ENCODE peak calls at places on chromosomes 12 and 14, in ten cellular contexts. One of them, this sample, is unnamed.

GRCh38 chr12:26721800-26722199 is 111.2 kb downstream of the ITPR2 start:
- DNase-seq in uterus: no peak
- DNase-seq in fibroblast of lung: peak
- DNase-seq in PC-3: peak
- DNase-seq in lower leg skin: no peak
- DNase-seq in RWPE1: peak
- DNase-seq in mammary epithelial cell: peak
- DNase-seq in transverse colon: no peak
- DNase-seq in endodermal cell: no peak
- DNase-seq in CD4-positive, alpha-beta T cell: no peak
- DNase-seq in this sample: no peak

GRCh38 chr14:105322791-105323556 is 8.4 kb downstream of the PACS2 start:
- DNase-seq in uterus: no peak
- DNase-seq in fibroblast of lung: no peak
- DNase-seq in PC-3: no peak
- DNase-seq in lower leg skin: no peak
- DNase-seq in RWPE1: no peak
- DNase-seq in mammary epithelial cell: no peak
- DNase-seq in transverse colon: no peak
- DNase-seq in endodermal cell: peak
- DNase-seq in CD4-positive, alpha-beta T cell: no peak
- DNase-seq in this sample: no peak

GRCh38 chr12:52050771-52051541 is at the start of gene NR4A1:
- DNase-seq in uterus: peak
- DNase-seq in fibroblast of lung: peak
- DNase-seq in PC-3: peak
- DNase-seq in lower leg skin: peak
- DNase-seq in RWPE1: peak
- DNase-seq in mammary epithelial cell: peak
- DNase-seq in transverse colon: peak
- DNase-seq in endodermal cell: peak
- DNase-seq in CD4-positive, alpha-beta T cell: peak
- DNase-seq in this sample: peak

GRCh38 chr14:83467811-83468210 is 1934.2 kb upstream of the SEL1L start:
- DNase-seq in uterus: no peak
- DNase-seq in fibroblast of lung: no peak
- DNase-seq in PC-3: no peak
- DNase-seq in lower leg skin: no peak
- DNase-seq in RWPE1: no peak
- DNase-seq in mammary epithelial cell: no peak
- DNase-seq in transverse colon: no peak
- DNase-seq in endodermal cell: no peak
- DNase-seq in CD4-positive, alpha-beta T cell: no peak
- DNase-seq in this sample: no peak

GRCh38 chr12:81815611-81816010 is 56.5 kb upstream of the PPFIA2 start:
- DNase-seq in uterus: no peak
- DNase-seq in fibroblast of lung: no peak
- DNase-seq in PC-3: no peak
- DNase-seq in lower leg skin: no peak
- DNase-seq in RWPE1: no peak
- DNase-seq in mammary epithelial cell: no peak
- DNase-seq in transverse colon: no peak
- DNase-seq in endodermal cell: no peak
- DNase-seq in CD4-positive, alpha-beta T cell: no peak
- DNase-seq in this sample: no peak

GRCh38 chr12:64352181-64352580 is 38.4 kb downstream of the C12orf56 start:
- DNase-seq in uterus: no peak
- DNase-seq in fibroblast of lung: no peak
- DNase-seq in PC-3: no peak
- DNase-seq in lower leg skin: no peak
- DNase-seq in RWPE1: no peak
- DNase-seq in mammary epithelial cell: no peak
- DNase-seq in transverse colon: no peak
- DNase-seq in endodermal cell: peak
- DNase-seq in CD4-positive, alpha-beta T cell: no peak
- DNase-seq in this sample: no peak

GRCh38 chr12:89873745-89874144 is 165.1 kb upstream of the ATP2B1 start:
- DNase-seq in uterus: no peak
- DNase-seq in fibroblast of lung: peak
- DNase-seq in PC-3: no peak
- DNase-seq in lower leg skin: no peak
- DNase-seq in RWPE1: no peak
- DNase-seq in mammary epithelial cell: no peak
- DNase-seq in transverse colon: no peak
- DNase-seq in endodermal cell: no peak
- DNase-seq in CD4-positive, alpha-beta T cell: no peak
- DNase-seq in this sample: no peak

GRCh38 chr14:29321646-29322045 is 555.1 kb downstream of the FOXG1 start:
- DNase-seq in uterus: no peak
- DNase-seq in fibroblast of lung: peak
- DNase-seq in PC-3: no peak
- DNase-seq in lower leg skin: no peak
- DNase-seq in RWPE1: no peak
- DNase-seq in mammary epithelial cell: no peak
- DNase-seq in transverse colon: no peak
- DNase-seq in endodermal cell: no peak
- DNase-seq in CD4-positive, alpha-beta T cell: no peak
- DNase-seq in this sample: no peak

GRCh38 chr14:95424533-95424932 is 91.9 kb downstream of the SYNE3 start:
- DNase-seq in uterus: peak
- DNase-seq in fibroblast of lung: peak
- DNase-seq in PC-3: no peak
- DNase-seq in lower leg skin: no peak
- DNase-seq in RWPE1: no peak
- DNase-seq in mammary epithelial cell: no peak
- DNase-seq in transverse colon: no peak
- DNase-seq in endodermal cell: no peak
- DNase-seq in CD4-positive, alpha-beta T cell: no peak
- DNase-seq in this sample: no peak

GRCh38 chr14:104694991-104695659 is 5.7 kb downstream of the INF2 start:
- DNase-seq in uterus: no peak
- DNase-seq in fibroblast of lung: no peak
- DNase-seq in PC-3: peak
- DNase-seq in lower leg skin: no peak
- DNase-seq in RWPE1: peak
- DNase-seq in mammary epithelial cell: peak
- DNase-seq in transverse colon: peak
- DNase-seq in endodermal cell: no peak
- DNase-seq in CD4-positive, alpha-beta T cell: peak
- DNase-seq in this sample: peak

GRCh38 chr14:58898655-58899316 is 261.0 kb downstream of the DACT1 start:
- DNase-seq in uterus: no peak
- DNase-seq in fibroblast of lung: peak
- DNase-seq in PC-3: peak
- DNase-seq in lower leg skin: no peak
- DNase-seq in RWPE1: peak
- DNase-seq in mammary epithelial cell: peak
- DNase-seq in transverse colon: no peak
- DNase-seq in endodermal cell: no peak
- DNase-seq in CD4-positive, alpha-beta T cell: no peak
- DNase-seq in this sample: no peak

GRCh38 chr14:93073366-93073722 is 42.4 kb downstream of the ITPK1 start:
- DNase-seq in uterus: no peak
- DNase-seq in fibroblast of lung: no peak
- DNase-seq in PC-3: no peak
- DNase-seq in lower leg skin: no peak
- DNase-seq in RWPE1: no peak
- DNase-seq in mammary epithelial cell: no peak
- DNase-seq in transverse colon: peak
- DNase-seq in endodermal cell: no peak
- DNase-seq in CD4-positive, alpha-beta T cell: no peak
- DNase-seq in this sample: no peak

GRCh38 chr12:50187084-50187900 is 20.1 kb upstream of the CERS5 start:
- DNase-seq in uterus: no peak
- DNase-seq in fibroblast of lung: peak
- DNase-seq in PC-3: no peak
- DNase-seq in lower leg skin: no peak
- DNase-seq in RWPE1: no peak
- DNase-seq in mammary epithelial cell: peak
- DNase-seq in transverse colon: no peak
- DNase-seq in endodermal cell: no peak
- DNase-seq in CD4-positive, alpha-beta T cell: no peak
- DNase-seq in this sample: no peak

GRCh38 chr12:34406228-34406995 is 384.1 kb downstream of the ALG10 start:
- DNase-seq in uterus: peak
- DNase-seq in fibroblast of lung: no peak
- DNase-seq in PC-3: no peak
- DNase-seq in lower leg skin: no peak
- DNase-seq in RWPE1: no peak
- DNase-seq in mammary epithelial cell: no peak
- DNase-seq in transverse colon: peak
- DNase-seq in endodermal cell: peak
- DNase-seq in CD4-positive, alpha-beta T cell: no peak
- DNase-seq in this sample: peak

GRCh38 chr12:127306604-127307215 is 960.3 kb upstream of the TMEM132C start:
- DNase-seq in uterus: no peak
- DNase-seq in fibroblast of lung: no peak
- DNase-seq in PC-3: peak
- DNase-seq in lower leg skin: no peak
- DNase-seq in RWPE1: no peak
- DNase-seq in mammary epithelial cell: peak
- DNase-seq in transverse colon: no peak
- DNase-seq in endodermal cell: no peak
- DNase-seq in CD4-positive, alpha-beta T cell: no peak
- DNase-seq in this sample: no peak

DNA sequence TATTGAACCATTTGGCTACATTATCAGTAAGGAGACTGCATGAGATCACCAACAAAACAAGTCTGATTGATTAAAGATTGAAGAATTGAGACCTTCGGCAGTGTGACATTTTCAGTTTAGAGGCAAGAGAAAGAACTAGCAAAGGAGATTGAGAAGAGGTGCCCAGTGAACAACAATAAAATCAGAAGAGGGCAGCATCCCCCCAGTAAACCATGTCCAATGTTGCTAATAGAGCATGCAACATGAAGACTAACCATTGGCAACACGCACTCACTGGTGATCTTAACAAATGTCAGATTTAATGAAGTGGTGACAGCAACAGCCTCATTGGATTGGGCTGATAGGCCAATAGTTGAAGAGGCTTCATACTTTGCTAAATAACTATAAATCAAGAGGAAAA is 20.7 kb upstream of the TAS2R14 start:
- DNase-seq in uterus: no peak
- DNase-seq in fibroblast of lung: peak
- DNase-seq in PC-3: no peak
- DNase-seq in lower leg skin: no peak
- DNase-seq in RWPE1: no peak
- DNase-seq in mammary epithelial cell: no peak
- DNase-seq in transverse colon: no peak
- DNase-seq in endodermal cell: no peak
- DNase-seq in CD4-positive, alpha-beta T cell: no peak
- DNase-seq in this sample: no peak
- TF ChIP-seq CTCF in uterus: no peak
- TF ChIP-seq CTCF in fibroblast of lung: no peak
- TF ChIP-seq CTCF in PC-3: no peak
- TF ChIP-seq CTCF in lower leg skin: no peak
- TF ChIP-seq CTCF in RWPE1: no peak
- TF ChIP-seq CTCF in mammary epithelial cell: no peak
- TF ChIP-seq CTCF in transverse colon: no peak
- TF ChIP-seq CTCF in endodermal cell: no peak
- TF ChIP-seq CTCF in CD4-positive, alpha-beta T cell: no peak
- TF ChIP-seq CTCF in this sample: no peak

DNA sequence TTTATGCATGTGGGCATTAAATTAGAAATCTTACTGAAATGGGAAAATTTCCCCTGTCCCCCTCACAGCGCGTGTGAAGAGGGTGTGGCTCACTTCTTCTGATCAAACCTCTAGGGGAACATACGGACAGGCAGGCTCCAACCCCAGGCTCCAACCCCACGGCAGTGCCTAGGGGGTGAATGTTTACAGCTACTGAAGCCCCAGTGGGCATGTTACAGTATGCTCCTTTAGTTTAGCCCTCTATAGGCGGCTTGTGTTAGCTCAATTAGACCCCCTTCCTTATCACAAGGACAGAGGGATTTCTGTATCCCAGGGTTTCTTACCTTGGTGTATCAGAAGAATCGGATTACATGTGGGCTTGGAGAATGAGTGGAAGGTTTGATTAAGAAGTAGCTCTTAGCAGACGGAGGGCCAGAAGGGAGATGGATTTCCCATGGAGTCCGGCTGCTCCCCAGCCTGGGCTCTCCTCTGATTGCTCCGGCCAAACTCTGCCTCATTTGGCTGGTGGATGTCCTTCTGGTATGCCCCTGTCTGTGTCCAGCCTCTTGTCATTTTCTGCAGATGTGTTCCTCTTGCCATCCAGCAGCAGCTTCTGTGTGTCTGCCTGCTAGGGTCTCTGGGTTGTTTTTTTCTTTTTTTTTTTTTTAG is 223.7 kb downstream of the TMTC2 start:
- DNase-seq in uterus: no peak
- DNase-seq in fibroblast of lung: no peak
- DNase-seq in PC-3: no peak
- DNase-seq in lower leg skin: no peak
- DNase-seq in RWPE1: no peak
- DNase-seq in mammary epithelial cell: no peak
- DNase-seq in transverse colon: no peak
- DNase-seq in endodermal cell: peak
- DNase-seq in CD4-positive, alpha-beta T cell: no peak
- DNase-seq in this sample: no peak
- TF ChIP-seq CTCF in uterus: no peak
- TF ChIP-seq CTCF in fibroblast of lung: no peak
- TF ChIP-seq CTCF in PC-3: no peak
- TF ChIP-seq CTCF in lower leg skin: no peak
- TF ChIP-seq CTCF in RWPE1: no peak
- TF ChIP-seq CTCF in mammary epithelial cell: no peak
- TF ChIP-seq CTCF in transverse colon: no peak
- TF ChIP-seq CTCF in endodermal cell: peak
- TF ChIP-seq CTCF in CD4-positive, alpha-beta T cell: no peak
- TF ChIP-seq CTCF in this sample: no peak

DNA sequence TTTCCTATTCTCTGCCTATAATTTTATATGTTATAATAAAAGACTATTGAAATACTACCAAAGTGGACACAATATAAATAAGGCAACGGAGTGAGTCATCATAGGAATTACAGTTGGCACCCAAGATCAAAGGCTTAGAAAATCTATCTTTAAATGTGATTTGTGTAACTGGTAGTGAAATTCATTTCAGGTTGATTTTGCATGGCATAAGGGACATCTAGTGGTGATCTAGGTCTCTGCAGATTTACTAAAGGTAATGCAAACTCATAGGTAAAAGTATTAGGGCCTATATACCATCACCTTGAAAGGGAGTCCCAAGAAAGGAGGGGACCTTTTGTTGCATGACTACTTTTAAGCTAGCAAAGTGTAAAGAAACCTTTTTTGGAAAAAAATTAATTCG is 527.2 kb downstream of the NRXN3 start:
- DNase-seq in uterus: no peak
- DNase-seq in fibroblast of lung: peak
- DNase-seq in PC-3: peak
- DNase-seq in lower leg skin: no peak
- DNase-seq in RWPE1: peak
- DNase-seq in mammary epithelial cell: peak
- DNase-seq in transverse colon: no peak
- DNase-seq in endodermal cell: no peak
- DNase-seq in CD4-positive, alpha-beta T cell: no peak
- DNase-seq in this sample: no peak
- TF ChIP-seq CTCF in uterus: peak
- TF ChIP-seq CTCF in fibroblast of lung: peak
- TF ChIP-seq CTCF in PC-3: peak
- TF ChIP-seq CTCF in lower leg skin: no peak
- TF ChIP-seq CTCF in RWPE1: peak
- TF ChIP-seq CTCF in mammary epithelial cell: peak
- TF ChIP-seq CTCF in transverse colon: peak
- TF ChIP-seq CTCF in endodermal cell: peak
- TF ChIP-seq CTCF in CD4-positive, alpha-beta T cell: no peak
- TF ChIP-seq CTCF in this sample: no peak

GRCh38 chr12:94145231-94145979 is 3.0 kb upstream of the PLXNC1 start:
- DNase-seq in uterus: peak
- DNase-seq in fibroblast of lung: peak
- DNase-seq in PC-3: peak
- DNase-seq in lower leg skin: no peak
- DNase-seq in RWPE1: no peak
- DNase-seq in mammary epithelial cell: no peak
- DNase-seq in transverse colon: no peak
- DNase-seq in endodermal cell: peak
- DNase-seq in CD4-positive, alpha-beta T cell: no peak
- DNase-seq in this sample: no peak
- TF ChIP-seq CTCF in uterus: peak
- TF ChIP-seq CTCF in fibroblast of lung: peak
- TF ChIP-seq CTCF in PC-3: peak
- TF ChIP-seq CTCF in lower leg skin: no peak
- TF ChIP-seq CTCF in RWPE1: peak
- TF ChIP-seq CTCF in mammary epithelial cell: no peak
- TF ChIP-seq CTCF in transverse colon: no peak
- TF ChIP-seq CTCF in endodermal cell: peak
- TF ChIP-seq CTCF in CD4-positive, alpha-beta T cell: no peak
- TF ChIP-seq CTCF in this sample: no peak